ENCODE peak calls at places on chromosomes 6 and 20, in seven cellular contexts. B is CD8-positive, alpha-beta T cell; R is AG04450; G is breast epithelium; Y is neural progenitor cell; S is pancreas; L is psoas muscle. T is an unnamed sample.

GRCh38 chr6:149094156-149094555 is 223.4 kb upstream of the TAB2 start:
- DNase-seq in B (no peak), R (no peak), G (no peak), Y (peak), S (no peak), L (no peak), T (no peak)

GRCh38 chr6:14804444-14805210 is 441.2 kb upstream of the JARID2 start:
- DNase-seq in B (no peak), R (peak), G (peak), Y (no peak), S (peak), L (peak), T (no peak)

GRCh38 chr6:154414021-154414813 is 57.6 kb upstream of the IPCEF1 start:
- DNase-seq in B (no peak), R (peak), G (no peak), Y (no peak), S (no peak), L (no peak), T (no peak)

GRCh38 chr20:3222635-3223600 is 13.6 kb downstream of the ITPA start:
- DNase-seq in B (no peak), R (no peak), G (peak), Y (no peak), S (no peak), L (peak), T (peak)

GRCh38 chr6:136439514-136440186 is 110.6 kb downstream of the MAP7 start:
- DNase-seq in B (no peak), R (no peak), G (no peak), Y (no peak), S (peak), L (no peak), T (no peak)

GRCh38 chr6:115221185-115221584 is 839.5 kb downstream of the FRK start:
- DNase-seq in B (no peak), R (no peak), G (no peak), Y (peak), S (no peak), L (no peak), T (no peak)

GRCh38 chr20:63321148-63321831 is 28.3 kb downstream of the COL20A1 start:
- DNase-seq in B (no peak), R (no peak), G (no peak), Y (no peak), S (peak), L (peak), T (no peak)

GRCh38 chr6:150142657-150143501 is at the start of gene PPP1R14C:
- DNase-seq in B (no peak), R (no peak), G (no peak), Y (peak), S (peak), L (peak), T (no peak)

GRCh38 chr6:88982720-88983119 is 19.3 kb upstream of the RNGTT start:
- DNase-seq in B (no peak), R (peak), G (peak), Y (peak), S (peak), L (peak), T (no peak)

GRCh38 chr20:20710847-20711315 is 1.6 kb downstream of the RALGAPA2 start:
- DNase-seq in B (no peak), R (no peak), G (peak), Y (no peak), S (peak), L (no peak), T (peak)

GRCh38 chr20:18267815-18268214 is 20.5 kb upstream of the ZNF133 start:
- DNase-seq in B (no peak), R (no peak), G (no peak), Y (peak), S (no peak), L (no peak), T (no peak)

DNA sequence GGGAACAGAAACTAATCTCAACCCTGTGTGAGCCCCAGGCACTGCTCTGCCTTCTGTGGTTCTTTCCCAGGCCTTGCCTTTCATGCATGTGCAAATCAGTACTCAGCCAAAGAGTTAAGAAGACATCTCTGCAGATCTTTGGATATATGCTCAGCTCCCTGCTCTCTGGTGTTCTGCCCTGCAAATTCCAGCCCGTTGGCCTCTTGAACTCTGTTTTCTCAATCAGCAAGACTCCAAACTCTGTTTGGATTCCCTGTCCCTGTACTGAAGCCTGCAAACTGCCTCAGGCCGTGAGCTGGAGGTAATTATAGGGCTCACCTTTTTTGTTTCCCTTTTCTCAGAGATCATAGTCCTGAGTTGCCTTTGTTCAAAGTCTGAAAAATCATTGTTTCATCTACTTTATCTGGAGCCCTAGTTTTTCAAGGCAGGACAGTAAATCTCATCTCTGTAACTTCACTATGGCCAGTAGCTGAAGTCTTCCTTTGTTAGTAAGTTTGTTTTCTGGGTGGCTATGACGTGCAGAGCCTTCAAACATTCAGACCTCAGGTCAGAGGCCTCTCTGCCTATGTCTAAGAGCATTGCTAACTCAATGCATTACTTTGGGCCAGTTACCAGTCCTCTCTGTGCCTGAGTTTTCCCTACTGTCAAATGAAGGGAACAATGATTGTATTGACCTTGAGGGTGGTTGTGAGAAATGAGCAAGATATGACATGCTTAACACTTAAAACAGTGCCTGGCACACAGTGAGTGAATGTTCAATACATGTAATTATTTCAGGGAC is 15.9 kb upstream of the MDFI start:
- DNase-seq in B (no peak), R (no peak), G (no peak), Y (no peak), S (no peak), L (no peak), T (peak)
- H3K27ac ChIP-seq in B (no peak), R (no peak), G (no peak), Y (no peak), S (no peak), L (no peak), T (peak)

GRCh38 chr6:35654883-35655282 is 33.8 kb downstream of the FKBP5 start:
- DNase-seq in B (no peak), R (no peak), G (no peak), Y (no peak), S (no peak), L (peak), T (no peak)

GRCh38 chr6:35647400-35647799 is 41.3 kb downstream of the FKBP5 start:
- DNase-seq in B (no peak), R (no peak), G (no peak), Y (peak), S (no peak), L (no peak), T (no peak)

GRCh38 chr6:35648203-35648602 is 40.5 kb downstream of the FKBP5 start:
- DNase-seq in B (no peak), R (no peak), G (no peak), Y (no peak), S (no peak), L (no peak), T (no peak)

GRCh38 chr6:35651244-35651643 is 37.5 kb downstream of the FKBP5 start:
- DNase-seq in B (no peak), R (no peak), G (no peak), Y (no peak), S (no peak), L (no peak), T (no peak)

DNA sequence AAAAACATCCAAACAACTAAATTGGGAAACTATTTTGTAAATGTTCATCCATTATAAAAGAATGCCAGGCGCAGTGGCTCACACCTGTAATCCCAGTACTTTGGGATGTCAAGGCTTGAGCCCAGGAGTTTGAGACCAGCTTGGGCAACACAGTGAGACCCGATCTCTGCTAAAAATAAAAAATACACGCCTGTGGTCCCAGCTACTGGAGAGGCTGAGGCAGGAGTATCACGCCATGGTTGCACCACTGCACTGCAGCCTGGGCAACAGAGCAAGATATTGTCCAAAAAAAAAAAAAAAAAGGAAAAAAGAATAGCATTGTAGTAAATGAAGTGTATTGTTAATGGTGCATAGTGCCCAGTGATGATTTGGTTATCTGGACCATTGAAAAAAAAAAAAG is 38.7 kb downstream of the FKBP5 start:
- DNase-seq in B (no peak), R (no peak), G (no peak), Y (no peak), S (no peak), L (no peak), T (no peak)
- TF ChIP-seq CTCF in B (no peak), R (no peak), G (no peak), Y (no peak), S (no peak), L (no peak), T (no peak)

GRCh38 chr6:30619561-30619960 is 1.9 kb downstream of the MRPS18B start:
- DNase-seq in B (no peak), R (no peak), G (no peak), Y (no peak), S (no peak), L (no peak), T (no peak)
- H3K4me3 ChIP-seq in B (no peak), R (no peak), G (no peak), Y (no peak), S (no peak), L (peak), T (no peak)

DNA sequence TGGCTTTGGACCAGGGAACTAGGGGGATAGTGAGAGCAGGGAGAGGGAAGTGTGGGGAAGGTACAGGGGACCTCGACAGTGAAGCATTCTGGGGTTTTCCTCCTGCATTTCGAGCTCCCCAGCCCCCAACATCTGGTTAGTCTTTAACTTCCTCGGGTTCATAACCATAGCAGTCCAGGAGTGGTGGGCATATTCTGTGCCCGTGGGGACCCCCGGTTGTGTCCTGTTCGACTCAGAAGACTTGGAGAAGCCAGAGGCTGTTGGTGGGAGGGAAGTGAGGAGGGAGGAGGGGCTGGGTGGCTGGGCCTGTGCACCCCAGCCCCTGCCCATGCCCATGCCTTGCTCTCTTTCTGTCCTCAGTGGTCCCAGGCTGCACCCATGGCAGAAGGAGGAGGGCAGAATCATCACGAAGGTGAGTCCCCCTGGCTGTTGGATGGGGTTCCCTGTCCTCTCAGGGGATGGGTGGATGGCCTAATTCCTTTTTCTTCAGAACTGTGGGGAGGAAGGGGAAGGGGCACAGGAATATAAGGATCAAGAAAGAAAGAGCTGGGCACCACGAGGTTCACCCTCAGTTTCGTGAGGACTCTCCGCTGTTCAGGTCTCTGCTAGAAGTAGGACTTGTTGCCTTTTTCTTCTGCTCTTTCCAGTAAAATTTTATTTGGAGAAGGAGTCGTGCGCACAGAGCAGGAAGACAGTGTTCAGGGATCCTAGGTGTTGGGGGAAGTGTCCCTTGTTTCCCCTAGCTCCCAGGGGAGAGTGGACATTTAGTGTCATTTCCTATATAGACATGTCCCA is 4.2 kb downstream of the VEGFA start:
- DNase-seq in B (no peak), R (no peak), G (no peak), Y (no peak), S (no peak), L (peak), T (no peak)
- H3K27ac ChIP-seq in B (no peak), R (no peak), G (peak), Y (no peak), S (peak), L (peak), T (peak)

GRCh38 chr6:26257272-26257671 is 107.7 kb upstream of the BTN3A2 start:
- DNase-seq in B (no peak), R (no peak), G (no peak), Y (no peak), S (no peak), L (no peak), T (no peak)

GRCh38 chr6:26254666-26255176 is 110.3 kb upstream of the BTN3A2 start:
- DNase-seq in B (no peak), R (no peak), G (no peak), Y (no peak), S (no peak), L (no peak), T (no peak)

GRCh38 chr6:26260791-26261484 is 104.1 kb upstream of the BTN3A2 start:
- DNase-seq in B (no peak), R (no peak), G (no peak), Y (no peak), S (no peak), L (no peak), T (no peak)

GRCh38 chr6:26260110-26260637 is 104.8 kb upstream of the BTN3A2 start:
- DNase-seq in B (no peak), R (no peak), G (no peak), Y (no peak), S (no peak), L (no peak), T (no peak)

DNA sequence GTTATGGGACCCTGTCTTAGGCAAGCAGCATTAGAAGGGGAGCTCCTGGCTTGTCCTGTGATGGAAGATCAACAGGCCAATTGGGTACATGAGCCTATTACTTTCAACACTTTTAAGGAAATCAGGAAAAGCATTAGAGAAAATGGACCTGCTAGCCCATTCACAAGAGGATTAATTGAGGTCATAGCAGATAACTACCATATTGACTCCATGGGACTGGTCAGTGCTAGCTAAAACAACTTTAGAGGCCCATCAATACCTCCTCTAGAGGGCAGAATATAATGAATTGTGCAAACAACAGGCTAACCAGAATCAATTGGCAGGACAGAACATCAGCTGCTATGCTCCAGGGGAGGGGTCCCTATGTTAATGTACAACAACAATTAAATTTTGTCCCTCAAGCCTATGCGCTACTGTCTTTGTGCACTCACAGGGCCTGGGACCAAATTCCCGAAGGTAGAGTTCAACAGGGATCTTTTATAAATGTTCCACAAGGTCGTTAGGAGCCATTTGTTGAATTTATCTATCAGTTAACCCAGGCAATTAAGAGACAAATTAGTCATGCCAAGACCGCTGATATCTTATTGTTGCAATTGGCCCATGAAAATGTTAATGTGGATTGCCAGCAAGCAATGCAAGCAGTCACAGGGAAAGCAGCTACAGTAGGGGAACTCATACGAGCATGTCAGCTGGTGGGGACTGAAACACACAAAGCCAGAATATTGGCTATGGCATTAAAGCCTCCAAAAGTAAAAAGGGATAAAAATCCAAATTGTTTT is 106.6 kb upstream of the BTN3A2 start:
- DNase-seq in B (no peak), R (no peak), G (no peak), Y (peak), S (no peak), L (no peak), T (no peak)
- TF ChIP-seq CTCF in B (no peak), R (peak), G (no peak), Y (peak), S (no peak), L (no peak), T (peak)

GRCh38 chr6:156598316-156598715 is 178.9 kb upstream of the ARID1B start:
- DNase-seq in B (no peak), R (no peak), G (no peak), Y (no peak), S (no peak), L (no peak), T (no peak)
- H3K4me3 ChIP-seq in B (no peak), R (no peak), G (no peak), Y (no peak), S (no peak), L (no peak), T (no peak)